ENCODE peak calls at places on chromosomes 12 and 14, in ten cellular contexts. One of them, this sample, is unnamed.

GRCh38 chr12:632102-632696 is 31.0 kb downstream of the NINJ2 start:
- DNase-seq in activated CD4-positive, alpha-beta T cell treated with anti-CD3 and anti-CD28 coated beads, Interleukin-2, amount 50 U/mL, for 48 hours: no peak
- DNase-seq in activated naive CD8-positive, alpha-beta T cell treated with anti-CD3 and anti-CD28 coated beads, Interleukin-2, amount 50 U/mL, for 24 hours: no peak
- DNase-seq in H54: peak; percentile 80
- DNase-seq in GM12891: no peak
- DNase-seq in iPS DF 6.9: no peak
- DNase-seq in kidney: no peak
- DNase-seq in posterior vena cava: peak; percentile 73
- DNase-seq in AG04449: peak; percentile 84
- DNase-seq in NCI-H1092 treated with DMSO at 0.1 percent for 48 hours: no peak
- DNase-seq in this sample: no peak

GRCh38 chr14:97851438-97851995 is 1054.3 kb downstream of the VRK1 start:
- DNase-seq in activated CD4-positive, alpha-beta T cell treated with anti-CD3 and anti-CD28 coated beads, Interleukin-2, amount 50 U/mL, for 48 hours: no peak
- DNase-seq in GM12891: no peak
- DNase-seq in AG04449: no peak
- DNase-seq in NCI-H1092 treated with DMSO at 0.1 percent for 48 hours: peak; percentile 25
- DNase-seq in H54: no peak
- DNase-seq in posterior vena cava: no peak
- DNase-seq in iPS DF 6.9: no peak
- DNase-seq in activated naive CD8-positive, alpha-beta T cell treated with anti-CD3 and anti-CD28 coated beads, Interleukin-2, amount 50 U/mL, for 24 hours: no peak
- DNase-seq in kidney: no peak
- DNase-seq in this sample: no peak

GRCh38 chr14:104265918-104266642 is 127.7 kb downstream of the KIF26A start:
- DNase-seq in NCI-H1092 treated with DMSO at 0.1 percent for 48 hours: no peak
- DNase-seq in kidney: peak; percentile 36
- DNase-seq in H54: no peak
- DNase-seq in AG04449: no peak
- DNase-seq in activated CD4-positive, alpha-beta T cell treated with anti-CD3 and anti-CD28 coated beads, Interleukin-2, amount 50 U/mL, for 48 hours: no peak
- DNase-seq in GM12891: no peak
- DNase-seq in posterior vena cava: peak; percentile 67
- DNase-seq in iPS DF 6.9: no peak
- DNase-seq in activated naive CD8-positive, alpha-beta T cell treated with anti-CD3 and anti-CD28 coated beads, Interleukin-2, amount 50 U/mL, for 24 hours: no peak
- DNase-seq in this sample: no peak

GRCh38 chr14:55446127-55446736 is 5.8 kb upstream of the TBPL2 start:
- DNase-seq in iPS DF 6.9: peak; percentile 84
- DNase-seq in activated CD4-positive, alpha-beta T cell treated with anti-CD3 and anti-CD28 coated beads, Interleukin-2, amount 50 U/mL, for 48 hours: peak; percentile 45
- DNase-seq in H54: peak; percentile 19
- DNase-seq in GM12891: peak; percentile 30
- DNase-seq in NCI-H1092 treated with DMSO at 0.1 percent for 48 hours: peak; percentile 80
- DNase-seq in activated naive CD8-positive, alpha-beta T cell treated with anti-CD3 and anti-CD28 coated beads, Interleukin-2, amount 50 U/mL, for 24 hours: peak; percentile 64
- DNase-seq in kidney: no peak
- DNase-seq in AG04449: no peak
- DNase-seq in posterior vena cava: no peak
- DNase-seq in this sample: peak; percentile 75

GRCh38 chr12:67366530-67367196 is 97.5 kb downstream of the CAND1 start:
- DNase-seq in H54: no peak
- DNase-seq in kidney: no peak
- DNase-seq in activated CD4-positive, alpha-beta T cell treated with anti-CD3 and anti-CD28 coated beads, Interleukin-2, amount 50 U/mL, for 48 hours: no peak
- DNase-seq in activated naive CD8-positive, alpha-beta T cell treated with anti-CD3 and anti-CD28 coated beads, Interleukin-2, amount 50 U/mL, for 24 hours: no peak
- DNase-seq in posterior vena cava: no peak
- DNase-seq in NCI-H1092 treated with DMSO at 0.1 percent for 48 hours: no peak
- DNase-seq in iPS DF 6.9: no peak
- DNase-seq in AG04449: peak; percentile 77
- DNase-seq in GM12891: no peak
- DNase-seq in this sample: no peak

GRCh38 chr14:26729851-26730250 is 132.0 kb upstream of the NOVA1 start:
- DNase-seq in activated CD4-positive, alpha-beta T cell treated with anti-CD3 and anti-CD28 coated beads, Interleukin-2, amount 50 U/mL, for 48 hours: no peak
- DNase-seq in AG04449: no peak
- DNase-seq in iPS DF 6.9: no peak
- DNase-seq in H54: no peak
- DNase-seq in activated naive CD8-positive, alpha-beta T cell treated with anti-CD3 and anti-CD28 coated beads, Interleukin-2, amount 50 U/mL, for 24 hours: no peak
- DNase-seq in kidney: no peak
- DNase-seq in posterior vena cava: no peak
- DNase-seq in NCI-H1092 treated with DMSO at 0.1 percent for 48 hours: no peak
- DNase-seq in GM12891: no peak
- DNase-seq in this sample: no peak

GRCh38 chr12:122862110-122862634 is 26.9 kb downstream of the HIP1R start:
- DNase-seq in activated naive CD8-positive, alpha-beta T cell treated with anti-CD3 and anti-CD28 coated beads, Interleukin-2, amount 50 U/mL, for 24 hours: no peak
- DNase-seq in GM12891: no peak
- DNase-seq in AG04449: no peak
- DNase-seq in H54: no peak
- DNase-seq in activated CD4-positive, alpha-beta T cell treated with anti-CD3 and anti-CD28 coated beads, Interleukin-2, amount 50 U/mL, for 48 hours: no peak
- DNase-seq in iPS DF 6.9: no peak
- DNase-seq in NCI-H1092 treated with DMSO at 0.1 percent for 48 hours: no peak
- DNase-seq in posterior vena cava: peak; percentile 76
- DNase-seq in kidney: peak; percentile 66
- DNase-seq in this sample: no peak

GRCh38 chr14:37340353-37340752 is 142.6 kb downstream of the MIPOL1 start:
- DNase-seq in activated naive CD8-positive, alpha-beta T cell treated with anti-CD3 and anti-CD28 coated beads, Interleukin-2, amount 50 U/mL, for 24 hours: no peak
- DNase-seq in activated CD4-positive, alpha-beta T cell treated with anti-CD3 and anti-CD28 coated beads, Interleukin-2, amount 50 U/mL, for 48 hours: no peak
- DNase-seq in GM12891: no peak
- DNase-seq in iPS DF 6.9: no peak
- DNase-seq in AG04449: no peak
- DNase-seq in NCI-H1092 treated with DMSO at 0.1 percent for 48 hours: no peak
- DNase-seq in kidney: no peak
- DNase-seq in H54: no peak
- DNase-seq in posterior vena cava: no peak
- DNase-seq in this sample: no peak

GRCh38 chr14:53956427-53957201 is at the start of gene BMP4:
- DNase-seq in AG04449: no peak
- DNase-seq in iPS DF 6.9: no peak
- DNase-seq in activated naive CD8-positive, alpha-beta T cell treated with anti-CD3 and anti-CD28 coated beads, Interleukin-2, amount 50 U/mL, for 24 hours: peak; percentile 13
- DNase-seq in posterior vena cava: peak; percentile 94
- DNase-seq in H54: no peak
- DNase-seq in NCI-H1092 treated with DMSO at 0.1 percent for 48 hours: no peak
- DNase-seq in activated CD4-positive, alpha-beta T cell treated with anti-CD3 and anti-CD28 coated beads, Interleukin-2, amount 50 U/mL, for 48 hours: peak; percentile 29
- DNase-seq in kidney: peak; percentile 96
- DNase-seq in GM12891: no peak
- DNase-seq in this sample: peak; percentile 83

GRCh38 chr12:95218852-95219171 is 1.2 kb downstream of the VEZT start:
- DNase-seq in GM12891: no peak
- DNase-seq in kidney: no peak
- DNase-seq in activated naive CD8-positive, alpha-beta T cell treated with anti-CD3 and anti-CD28 coated beads, Interleukin-2, amount 50 U/mL, for 24 hours: peak; percentile 54
- DNase-seq in NCI-H1092 treated with DMSO at 0.1 percent for 48 hours: peak; percentile 38
- DNase-seq in H54: no peak
- DNase-seq in posterior vena cava: no peak
- DNase-seq in activated CD4-positive, alpha-beta T cell treated with anti-CD3 and anti-CD28 coated beads, Interleukin-2, amount 50 U/mL, for 48 hours: peak; percentile 58
- DNase-seq in iPS DF 6.9: no peak
- DNase-seq in AG04449: no peak
- DNase-seq in this sample: peak; percentile 65

GRCh38 chr14:53542692-53543091 is 389.6 kb upstream of the DDHD1 start:
- DNase-seq in activated naive CD8-positive, alpha-beta T cell treated with anti-CD3 and anti-CD28 coated beads, Interleukin-2, amount 50 U/mL, for 24 hours: no peak
- DNase-seq in iPS DF 6.9: no peak
- DNase-seq in kidney: no peak
- DNase-seq in H54: no peak
- DNase-seq in NCI-H1092 treated with DMSO at 0.1 percent for 48 hours: peak; percentile 86
- DNase-seq in GM12891: no peak
- DNase-seq in AG04449: no peak
- DNase-seq in posterior vena cava: no peak
- DNase-seq in activated CD4-positive, alpha-beta T cell treated with anti-CD3 and anti-CD28 coated beads, Interleukin-2, amount 50 U/mL, for 48 hours: no peak
- DNase-seq in this sample: no peak

GRCh38 chr12:11892065-11892391 is 178.7 kb upstream of the BCL2L14 start:
- DNase-seq in posterior vena cava: no peak
- DNase-seq in H54: no peak
- DNase-seq in activated CD4-positive, alpha-beta T cell treated with anti-CD3 and anti-CD28 coated beads, Interleukin-2, amount 50 U/mL, for 48 hours: no peak
- DNase-seq in AG04449: no peak
- DNase-seq in kidney: no peak
- DNase-seq in iPS DF 6.9: no peak
- DNase-seq in activated naive CD8-positive, alpha-beta T cell treated with anti-CD3 and anti-CD28 coated beads, Interleukin-2, amount 50 U/mL, for 24 hours: no peak
- DNase-seq in GM12891: no peak
- DNase-seq in NCI-H1092 treated with DMSO at 0.1 percent for 48 hours: no peak
- DNase-seq in this sample: no peak

GRCh38 chr12:95859344-95859816 is 628 bp downstream of the SNRPF start:
- DNase-seq in GM12891: no peak
- DNase-seq in activated CD4-positive, alpha-beta T cell treated with anti-CD3 and anti-CD28 coated beads, Interleukin-2, amount 50 U/mL, for 48 hours: peak; percentile 19
- DNase-seq in kidney: no peak
- DNase-seq in H54: no peak
- DNase-seq in iPS DF 6.9: no peak
- DNase-seq in activated naive CD8-positive, alpha-beta T cell treated with anti-CD3 and anti-CD28 coated beads, Interleukin-2, amount 50 U/mL, for 24 hours: no peak
- DNase-seq in NCI-H1092 treated with DMSO at 0.1 percent for 48 hours: peak; percentile 6
- DNase-seq in posterior vena cava: no peak
- DNase-seq in AG04449: no peak
- DNase-seq in this sample: peak; percentile 19

GRCh38 chr12:57487597-57488396 is at the start of gene MARS1:
- DNase-seq in AG04449: peak; percentile 73
- DNase-seq in GM12891: peak; percentile 80
- DNase-seq in posterior vena cava: peak; percentile 98
- DNase-seq in NCI-H1092 treated with DMSO at 0.1 percent for 48 hours: peak; percentile 93
- DNase-seq in activated naive CD8-positive, alpha-beta T cell treated with anti-CD3 and anti-CD28 coated beads, Interleukin-2, amount 50 U/mL, for 24 hours: peak; percentile 91
- DNase-seq in kidney: peak; percentile 97
- DNase-seq in iPS DF 6.9: peak; percentile 94
- DNase-seq in activated CD4-positive, alpha-beta T cell treated with anti-CD3 and anti-CD28 coated beads, Interleukin-2, amount 50 U/mL, for 48 hours: peak; percentile 90
- DNase-seq in H54: peak; percentile 88
- DNase-seq in this sample: peak; percentile 99

GRCh38 chr14:36771256-36771655 is 109.6 kb downstream of the PAX9 start:
- DNase-seq in GM12891: no peak
- DNase-seq in kidney: no peak
- DNase-seq in iPS DF 6.9: no peak
- DNase-seq in AG04449: no peak
- DNase-seq in activated naive CD8-positive, alpha-beta T cell treated with anti-CD3 and anti-CD28 coated beads, Interleukin-2, amount 50 U/mL, for 24 hours: no peak
- DNase-seq in NCI-H1092 treated with DMSO at 0.1 percent for 48 hours: peak; percentile 86
- DNase-seq in posterior vena cava: no peak
- DNase-seq in activated CD4-positive, alpha-beta T cell treated with anti-CD3 and anti-CD28 coated beads, Interleukin-2, amount 50 U/mL, for 48 hours: no peak
- DNase-seq in H54: no peak
- DNase-seq in this sample: peak; percentile 14

GRCh38 chr12:74283646-74284045 is 254.0 kb upstream of the ATXN7L3B start:
- DNase-seq in H54: no peak
- DNase-seq in GM12891: no peak
- DNase-seq in activated naive CD8-positive, alpha-beta T cell treated with anti-CD3 and anti-CD28 coated beads, Interleukin-2, amount 50 U/mL, for 24 hours: no peak
- DNase-seq in iPS DF 6.9: no peak
- DNase-seq in posterior vena cava: no peak
- DNase-seq in activated CD4-positive, alpha-beta T cell treated with anti-CD3 and anti-CD28 coated beads, Interleukin-2, amount 50 U/mL, for 48 hours: no peak
- DNase-seq in kidney: no peak
- DNase-seq in NCI-H1092 treated with DMSO at 0.1 percent for 48 hours: no peak
- DNase-seq in AG04449: no peak
- DNase-seq in this sample: no peak

GRCh38 chr12:10614056-10614370 is 604 bp upstream of the MAGOHB start:
- DNase-seq in posterior vena cava: no peak
- DNase-seq in GM12891: no peak
- DNase-seq in AG04449: no peak
- DNase-seq in activated CD4-positive, alpha-beta T cell treated with anti-CD3 and anti-CD28 coated beads, Interleukin-2, amount 50 U/mL, for 48 hours: no peak
- DNase-seq in H54: no peak
- DNase-seq in NCI-H1092 treated with DMSO at 0.1 percent for 48 hours: no peak
- DNase-seq in kidney: no peak
- DNase-seq in iPS DF 6.9: no peak
- DNase-seq in activated naive CD8-positive, alpha-beta T cell treated with anti-CD3 and anti-CD28 coated beads, Interleukin-2, amount 50 U/mL, for 24 hours: no peak
- DNase-seq in this sample: no peak

GRCh38 chr14:42140831-42141279 is 534.2 kb downstream of the LRFN5 start:
- DNase-seq in activated CD4-positive, alpha-beta T cell treated with anti-CD3 and anti-CD28 coated beads, Interleukin-2, amount 50 U/mL, for 48 hours: no peak
- DNase-seq in activated naive CD8-positive, alpha-beta T cell treated with anti-CD3 and anti-CD28 coated beads, Interleukin-2, amount 50 U/mL, for 24 hours: no peak
- DNase-seq in H54: no peak
- DNase-seq in posterior vena cava: no peak
- DNase-seq in GM12891: no peak
- DNase-seq in iPS DF 6.9: no peak
- DNase-seq in AG04449: peak; percentile 61
- DNase-seq in NCI-H1092 treated with DMSO at 0.1 percent for 48 hours: no peak
- DNase-seq in kidney: no peak
- DNase-seq in this sample: no peak

GRCh38 chr12:130290114-130290513 is 47.6 kb upstream of the PIWIL1 start:
- DNase-seq in NCI-H1092 treated with DMSO at 0.1 percent for 48 hours: no peak
- DNase-seq in AG04449: no peak
- DNase-seq in activated naive CD8-positive, alpha-beta T cell treated with anti-CD3 and anti-CD28 coated beads, Interleukin-2, amount 50 U/mL, for 24 hours: no peak
- DNase-seq in activated CD4-positive, alpha-beta T cell treated with anti-CD3 and anti-CD28 coated beads, Interleukin-2, amount 50 U/mL, for 48 hours: no peak
- DNase-seq in posterior vena cava: no peak
- DNase-seq in H54: no peak
- DNase-seq in kidney: no peak
- DNase-seq in iPS DF 6.9: no peak
- DNase-seq in GM12891: no peak
- DNase-seq in this sample: no peak

GRCh38 chr12:124593851-124594401 is 26.5 kb upstream of the NCOR2 start:
- DNase-seq in NCI-H1092 treated with DMSO at 0.1 percent for 48 hours: no peak
- DNase-seq in H54: no peak
- DNase-seq in activated naive CD8-positive, alpha-beta T cell treated with anti-CD3 and anti-CD28 coated beads, Interleukin-2, amount 50 U/mL, for 24 hours: no peak
- DNase-seq in GM12891: no peak
- DNase-seq in activated CD4-positive, alpha-beta T cell treated with anti-CD3 and anti-CD28 coated beads, Interleukin-2, amount 50 U/mL, for 48 hours: no peak
- DNase-seq in iPS DF 6.9: no peak
- DNase-seq in kidney: no peak
- DNase-seq in AG04449: no peak
- DNase-seq in posterior vena cava: no peak
- DNase-seq in this sample: no peak

GRCh38 chr12:38016606-38017005 is 300.0 kb upstream of the ALG10B start:
- DNase-seq in activated naive CD8-positive, alpha-beta T cell treated with anti-CD3 and anti-CD28 coated beads, Interleukin-2, amount 50 U/mL, for 24 hours: no peak
- DNase-seq in posterior vena cava: no peak
- DNase-seq in GM12891: no peak
- DNase-seq in NCI-H1092 treated with DMSO at 0.1 percent for 48 hours: no peak
- DNase-seq in iPS DF 6.9: no peak
- DNase-seq in kidney: no peak
- DNase-seq in H54: no peak
- DNase-seq in AG04449: no peak
- DNase-seq in activated CD4-positive, alpha-beta T cell treated with anti-CD3 and anti-CD28 coated beads, Interleukin-2, amount 50 U/mL, for 48 hours: no peak
- DNase-seq in this sample: no peak

GRCh38 chr12:6664902-6665301 is 2.0 kb upstream of the ING4 start:
- DNase-seq in posterior vena cava: no peak
- DNase-seq in kidney: no peak
- DNase-seq in AG04449: no peak
- DNase-seq in NCI-H1092 treated with DMSO at 0.1 percent for 48 hours: no peak
- DNase-seq in activated naive CD8-positive, alpha-beta T cell treated with anti-CD3 and anti-CD28 coated beads, Interleukin-2, amount 50 U/mL, for 24 hours: no peak
- DNase-seq in H54: no peak
- DNase-seq in iPS DF 6.9: no peak
- DNase-seq in activated CD4-positive, alpha-beta T cell treated with anti-CD3 and anti-CD28 coated beads, Interleukin-2, amount 50 U/mL, for 48 hours: no peak
- DNase-seq in GM12891: no peak
- DNase-seq in this sample: no peak

GRCh38 chr12:90499793-90500192 is 455.2 kb downstream of the CCER1 start:
- DNase-seq in GM12891: no peak
- DNase-seq in kidney: no peak
- DNase-seq in iPS DF 6.9: no peak
- DNase-seq in posterior vena cava: no peak
- DNase-seq in activated CD4-positive, alpha-beta T cell treated with anti-CD3 and anti-CD28 coated beads, Interleukin-2, amount 50 U/mL, for 48 hours: no peak
- DNase-seq in activated naive CD8-positive, alpha-beta T cell treated with anti-CD3 and anti-CD28 coated beads, Interleukin-2, amount 50 U/mL, for 24 hours: no peak
- DNase-seq in NCI-H1092 treated with DMSO at 0.1 percent for 48 hours: peak; percentile 10
- DNase-seq in AG04449: no peak
- DNase-seq in H54: no peak
- DNase-seq in this sample: no peak

GRCh38 chr14:90484291-90484690 is 87.5 kb downstream of the CALM1 start:
- DNase-seq in H54: no peak
- DNase-seq in iPS DF 6.9: no peak
- DNase-seq in GM12891: no peak
- DNase-seq in kidney: no peak
- DNase-seq in NCI-H1092 treated with DMSO at 0.1 percent for 48 hours: no peak
- DNase-seq in activated naive CD8-positive, alpha-beta T cell treated with anti-CD3 and anti-CD28 coated beads, Interleukin-2, amount 50 U/mL, for 24 hours: no peak
- DNase-seq in activated CD4-positive, alpha-beta T cell treated with anti-CD3 and anti-CD28 coated beads, Interleukin-2, amount 50 U/mL, for 48 hours: no peak
- DNase-seq in AG04449: no peak
- DNase-seq in posterior vena cava: no peak
- DNase-seq in this sample: no peak

GRCh38 chr14:83217492-83217891 is 1683.8 kb upstream of the SEL1L start:
- DNase-seq in NCI-H1092 treated with DMSO at 0.1 percent for 48 hours: no peak
- DNase-seq in activated CD4-positive, alpha-beta T cell treated with anti-CD3 and anti-CD28 coated beads, Interleukin-2, amount 50 U/mL, for 48 hours: no peak
- DNase-seq in H54: no peak
- DNase-seq in posterior vena cava: peak; percentile 81
- DNase-seq in activated naive CD8-positive, alpha-beta T cell treated with anti-CD3 and anti-CD28 coated beads, Interleukin-2, amount 50 U/mL, for 24 hours: no peak
- DNase-seq in AG04449: no peak
- DNase-seq in kidney: peak; percentile 85
- DNase-seq in iPS DF 6.9: no peak
- DNase-seq in GM12891: no peak
- DNase-seq in this sample: peak; percentile 0

GRCh38 chr12:87866602-87867292 is 162.5 kb downstream of the C12orf50 start:
- DNase-seq in posterior vena cava: no peak
- DNase-seq in AG04449: no peak
- DNase-seq in activated naive CD8-positive, alpha-beta T cell treated with anti-CD3 and anti-CD28 coated beads, Interleukin-2, amount 50 U/mL, for 24 hours: no peak
- DNase-seq in H54: no peak
- DNase-seq in iPS DF 6.9: no peak
- DNase-seq in NCI-H1092 treated with DMSO at 0.1 percent for 48 hours: no peak
- DNase-seq in GM12891: no peak
- DNase-seq in activated CD4-positive, alpha-beta T cell treated with anti-CD3 and anti-CD28 coated beads, Interleukin-2, amount 50 U/mL, for 48 hours: no peak
- DNase-seq in kidney: no peak
- DNase-seq in this sample: peak; percentile 2

GRCh38 chr14:81805785-81806184 is 272.1 kb upstream of the SEL1L start:
- DNase-seq in kidney: no peak
- DNase-seq in iPS DF 6.9: no peak
- DNase-seq in activated CD4-positive, alpha-beta T cell treated with anti-CD3 and anti-CD28 coated beads, Interleukin-2, amount 50 U/mL, for 48 hours: no peak
- DNase-seq in H54: no peak
- DNase-seq in GM12891: no peak
- DNase-seq in posterior vena cava: no peak
- DNase-seq in AG04449: no peak
- DNase-seq in NCI-H1092 treated with DMSO at 0.1 percent for 48 hours: no peak
- DNase-seq in activated naive CD8-positive, alpha-beta T cell treated with anti-CD3 and anti-CD28 coated beads, Interleukin-2, amount 50 U/mL, for 24 hours: no peak
- DNase-seq in this sample: peak; percentile 18

GRCh38 chr14:94601961-94602391 is 10.2 kb upstream of the SERPINA3 start:
- DNase-seq in activated CD4-positive, alpha-beta T cell treated with anti-CD3 and anti-CD28 coated beads, Interleukin-2, amount 50 U/mL, for 48 hours: no peak
- DNase-seq in GM12891: no peak
- DNase-seq in posterior vena cava: peak; percentile 89
- DNase-seq in H54: peak; percentile 73
- DNase-seq in iPS DF 6.9: no peak
- DNase-seq in kidney: no peak
- DNase-seq in AG04449: peak; percentile 62
- DNase-seq in activated naive CD8-positive, alpha-beta T cell treated with anti-CD3 and anti-CD28 coated beads, Interleukin-2, amount 50 U/mL, for 24 hours: no peak
- DNase-seq in NCI-H1092 treated with DMSO at 0.1 percent for 48 hours: no peak
- DNase-seq in this sample: peak; percentile 45

This sample was measured in small intestine.